ENCODE peak calls at places on chromosomes 16 and 17, in seven cellular contexts. C, R, T, F, L, H and E are unnamed samples.

GRCh38 chr16:64540449-64540848 is 581.4 kb downstream of the CDH11 start:
- DNase-seq in C (no peak), R (no peak), T (no peak), F (no peak), L (no peak), H (no peak), E (no peak)

GRCh38 chr17:7213895-7214299 is 5.7 kb downstream of the DLG4 start:
- DNase-seq in C (peak), R (peak), T (no peak), F (peak), L (peak), H (peak), E (peak)

GRCh38 chr16:84739349-84740124 is 39.7 kb downstream of the USP10 start:
- DNase-seq in C (no peak), R (no peak), T (no peak), F (no peak), L (no peak), H (peak), E (no peak)

GRCh38 chr17:79482719-79483118 is 128.1 kb downstream of the RBFOX3 start:
- DNase-seq in C (peak), R (no peak), T (no peak), F (no peak), L (no peak), H (no peak), E (no peak)

GRCh38 chr16:85810742-85811115 is 11.2 kb downstream of the COX4I1 start:
- DNase-seq in C (no peak), R (no peak), T (no peak), F (no peak), L (no peak), H (no peak), E (no peak)

GRCh38 chr17:58932956-58933355 is 173.7 kb downstream of the TRIM37 start:
- DNase-seq in C (no peak), R (no peak), T (no peak), F (no peak), L (no peak), H (no peak), E (no peak)

GRCh38 chr16:27344707-27345106 is 30.9 kb downstream of the IL4R start:
- DNase-seq in C (no peak), R (no peak), T (no peak), F (no peak), L (no peak), H (no peak), E (no peak)

GRCh38 chr16:54507091-54507490 is 220.5 kb upstream of the IRX3 start:
- DNase-seq in C (no peak), R (no peak), T (no peak), F (no peak), L (no peak), H (no peak), E (no peak)

GRCh38 chr16:23174622-23175021 is 7.9 kb upstream of the SCNN1G start:
- DNase-seq in C (peak), R (no peak), T (no peak), F (no peak), L (peak), H (no peak), E (no peak)

GRCh38 chr16:11405331-11406176 is 60.3 kb downstream of the RMI2 start:
- DNase-seq in C (peak), R (peak), T (no peak), F (peak), L (peak), H (peak), E (no peak)

GRCh38 chr17:21532763-21533385 is 156.7 kb downstream of the KCNJ12 start:
- DNase-seq in C (no peak), R (no peak), T (no peak), F (no peak), L (no peak), H (no peak), E (no peak)

GRCh38 chr16:2821483-2822157 is 4.6 kb downstream of the PRSS21 start:
- DNase-seq in C (no peak), R (no peak), T (no peak), F (no peak), L (no peak), H (no peak), E (no peak)

GRCh38 chr16:83095926-83096692 is 469.3 kb downstream of the CDH13 start:
- DNase-seq in C (no peak), R (no peak), T (no peak), F (no peak), L (no peak), H (no peak), E (no peak)

GRCh38 chr17:35889818-35890773 is 9.9 kb upstream of the CCL5 start:
- DNase-seq in C (peak), R (no peak), T (no peak), F (no peak), L (peak), H (no peak), E (peak)

GRCh38 chr17:35892091-35892637 is 12.0 kb upstream of the CCL5 start:
- DNase-seq in C (peak), R (no peak), T (no peak), F (no peak), L (no peak), H (no peak), E (no peak)

GRCh38 chr17:35889241-35889640 is 9.1 kb upstream of the CCL5 start:
- DNase-seq in C (no peak), R (no peak), T (no peak), F (no peak), L (no peak), H (no peak), E (no peak)

GRCh38 chr17:35890774-35891155 is 10.6 kb upstream of the CCL5 start:
- DNase-seq in C (peak), R (no peak), T (no peak), F (no peak), L (no peak), H (no peak), E (no peak)

DNA sequence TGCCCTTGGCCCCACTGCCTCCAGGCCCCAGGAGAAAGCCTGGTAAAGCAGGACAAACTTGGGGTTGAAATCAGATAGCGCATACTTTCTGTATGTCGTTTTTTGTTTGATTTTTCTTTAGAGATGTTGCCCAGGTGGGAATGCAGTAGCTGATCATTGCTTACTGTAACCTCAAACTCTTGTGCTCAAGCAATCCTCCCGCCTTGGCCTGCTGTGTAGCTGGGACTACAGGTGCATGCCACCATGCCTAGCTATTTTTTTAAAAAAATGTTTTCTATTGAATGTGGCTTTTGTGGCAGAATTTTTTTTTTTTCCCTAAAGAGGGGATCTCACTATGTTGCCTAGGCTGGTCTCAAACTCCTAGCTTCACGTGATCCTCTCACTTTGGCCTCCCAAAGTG is 11.1 kb upstream of the CCL5 start:
- DNase-seq in C (no peak), R (no peak), T (no peak), F (no peak), L (no peak), H (no peak), E (no peak)
- TF ChIP-seq EZH2 in C (no peak), R (no peak), T (no peak), F (no peak), L (no peak), H (no peak), E (no peak)

DNA sequence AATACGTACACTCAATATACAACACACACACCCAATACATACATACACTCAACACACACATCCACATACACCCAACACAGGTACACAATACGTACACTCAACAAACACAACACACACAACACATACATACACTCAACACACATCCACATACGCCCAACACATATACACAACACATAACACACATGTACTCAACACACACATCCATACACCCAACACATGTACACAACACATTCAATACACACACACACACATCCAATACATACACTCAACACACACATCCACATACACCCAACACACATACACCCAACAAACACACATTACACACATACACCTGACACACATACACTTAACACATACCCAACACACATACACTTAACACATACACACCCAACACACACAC is 95.9 kb downstream of the CCDC182 start:
- DNase-seq in C (no peak), R (no peak), T (no peak), F (no peak), L (no peak), H (no peak), E (no peak)
- H3K27ac ChIP-seq in C (no peak), R (no peak), T (no peak), F (no peak), L (no peak), H (no peak), E (no peak)

GRCh38 chr17:51121620-51122472 is 1.2 kb upstream of the SPAG9 start:
- DNase-seq in C (peak), R (peak), T (peak), F (peak), L (peak), H (peak), E (no peak)
- TF ChIP-seq POLR2AphosphoS5 in C (no peak), R (peak), T (peak), F (peak), L (peak), H (peak), E (peak)

GRCh38 chr16:4936991-4937781 is at the start of gene PPL:
- DNase-seq in C (peak), R (peak), T (no peak), F (peak), L (no peak), H (peak), E (no peak)
- TF ChIP-seq EZH2 in C (no peak), R (no peak), T (no peak), F (no peak), L (peak), H (no peak), E (no peak)

GRCh38 chr16:56408379-56409098 is 16.8 kb downstream of the AMFR start:
- DNase-seq in C (no peak), R (no peak), T (no peak), F (no peak), L (no peak), H (peak), E (no peak)
- H3K27ac ChIP-seq in C (no peak), R (no peak), T (no peak), F (no peak), L (no peak), H (peak), E (no peak)